ENCODE peak calls at places on chromosomes 4 and X, in six cellular contexts. K is GM13976; M is A549; Q is CD4-positive, alpha-beta T cell; Z is foreskin fibroblast; R is adrenal gland. V is an unnamed sample.

GRCh38 chr4:43274376-43274775 is 381.9 kb downstream of the GRXCR1 start:
- DNase-seq in K (no peak), M (no peak), Q (no peak), Z (no peak), R (no peak), V (no peak)

GRCh38 chrX:15714529-15714928 is 23.5 kb upstream of the CA5B start:
- DNase-seq in K (no peak), M (no peak), Q (no peak), Z (peak; percentile 5), R (no peak), V (no peak)

GRCh38 chr4:35520059-35520458 is 724.3 kb downstream of the ARAP2 start:
- DNase-seq in K (no peak), M (no peak), Q (no peak), Z (no peak), R (no peak), V (no peak)

GRCh38 chr4:94852601-94853000 is 94.8 kb downstream of the BMPR1B start:
- DNase-seq in K (no peak), M (no peak), Q (no peak), Z (no peak), R (no peak), V (no peak)

GRCh38 chr4:145388043-145388442 is 93.6 kb upstream of the SMAD1 start:
- DNase-seq in K (no peak), M (no peak), Q (no peak), Z (no peak), R (no peak), V (no peak)

GRCh38 chr4:145307120-145307519 is 126.7 kb upstream of the OTUD4 start:
- DNase-seq in K (no peak), M (no peak), Q (no peak), Z (no peak), R (no peak), V (no peak)

GRCh38 chr4:155433636-155434360 is 57.0 kb upstream of the MAP9 start:
- DNase-seq in K (no peak), M (no peak), Q (no peak), Z (peak; percentile 79), R (no peak), V (peak; percentile 40)

GRCh38 chr4:184383497-184384055 is 90.8 kb downstream of the IRF2 start:
- DNase-seq in K (no peak), M (peak; percentile 64), Q (no peak), Z (peak; percentile 97), R (peak; percentile 60), V (peak; percentile 90)

GRCh38 chr4:112230879-112231778 is 458 bp upstream of the AP1AR start:
- DNase-seq in K (peak; percentile 98), M (peak; percentile 80), Q (peak; percentile 94), Z (peak; percentile 99), R (peak; percentile 98), V (peak; percentile 98)

GRCh38 chr4:80538276-80538926 is 202.9 kb downstream of the CFAP299 start:
- DNase-seq in K (no peak), M (no peak), Q (no peak), Z (peak; percentile 73), R (no peak), V (peak; percentile 44)

GRCh38 chr4:174217273-174218126 is 66.0 kb downstream of the FBXO8 start:
- DNase-seq in K (peak; percentile 30), M (no peak), Q (no peak), Z (peak; percentile 85), R (peak; percentile 38), V (peak; percentile 52)

GRCh38 chr4:78299565-78299972 is 242.4 kb downstream of the FRAS1 start:
- DNase-seq in K (no peak), M (no peak), Q (no peak), Z (peak; percentile 52), R (no peak), V (no peak)
- TF ChIP-seq CTCF in K (no peak), M (no peak), Q (no peak), Z (no peak), R (no peak), V (no peak)

GRCh38 chrX:79592259-79592658 is 225.1 kb upstream of the ITM2A start:
- DNase-seq in K (no peak), M (no peak), Q (no peak), Z (no peak), R (no peak), V (no peak)
- TF ChIP-seq CTCF in K (no peak), M (no peak), Q (no peak), Z (no peak), R (peak; percentile 15), V (peak; percentile 29)

GRCh38 chr4:177367336-177367735 is 57.7 kb downstream of the NEIL3 start:
- DNase-seq in K (no peak), M (no peak), Q (no peak), Z (peak; percentile 25), R (no peak), V (peak; percentile 48)
- TF ChIP-seq CTCF in K (no peak), M (no peak), Q (peak; percentile 44), Z (peak; percentile 45), R (no peak), V (peak; percentile 70)

DNA sequence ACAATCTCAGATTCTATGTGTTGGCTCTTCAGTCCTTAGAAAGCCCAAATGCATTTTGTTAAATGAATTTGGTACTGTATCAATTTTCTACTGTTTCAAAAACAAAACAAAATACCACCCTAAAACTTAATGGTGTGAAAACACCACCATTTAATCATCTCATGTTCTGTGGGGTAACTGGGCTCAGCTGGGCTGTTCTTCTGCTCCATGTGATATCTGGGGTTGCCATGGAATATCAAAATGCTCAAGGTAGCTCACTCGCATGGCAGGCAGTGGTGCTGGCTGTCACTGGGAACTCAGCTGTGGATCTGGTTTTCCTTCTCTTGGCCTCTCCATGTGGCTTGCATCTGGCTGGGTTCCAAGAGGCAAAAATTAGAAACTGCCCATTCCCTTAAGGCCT is 279.1 kb downstream of the STK32B start:
- DNase-seq in K (no peak), M (no peak), Q (no peak), Z (no peak), R (no peak), V (no peak)
- TF ChIP-seq CTCF in K (no peak), M (no peak), Q (no peak), Z (no peak), R (no peak), V (no peak)